ENCODE peak calls at places on chromosomes 3 and 15, in five cellular contexts. One of them, this sample, is unnamed.

GRCh38 chr3:102980379-102980726 is 545.5 kb downstream of the ZPLD1 start:
- DNase-seq in endothelial cell: no peak
- DNase-seq in GM20000: no peak
- DNase-seq in fibroblast of pulmonary artery: no peak
- DNase-seq in left ventricle myocardium inferior: no peak
- DNase-seq in this sample: no peak

GRCh38 chr15:60370105-60370803 is 27.5 kb downstream of the ANXA2 start:
- DNase-seq in fibroblast of pulmonary artery: peak; percentile 72
- DNase-seq in endothelial cell: no peak
- DNase-seq in GM20000: no peak
- DNase-seq in left ventricle myocardium inferior: no peak
- DNase-seq in this sample: peak; percentile 9

GRCh38 chr3:122146466-122146865 is 37.0 kb upstream of the CASR start:
- DNase-seq in fibroblast of pulmonary artery: no peak
- DNase-seq in left ventricle myocardium inferior: no peak
- DNase-seq in endothelial cell: no peak
- DNase-seq in GM20000: peak; percentile 52
- DNase-seq in this sample: peak; percentile 87

GRCh38 chr3:140568842-140569520 is 108.9 kb upstream of the TRIM42 start:
- DNase-seq in GM20000: no peak
- DNase-seq in endothelial cell: no peak
- DNase-seq in fibroblast of pulmonary artery: no peak
- DNase-seq in left ventricle myocardium inferior: peak; percentile 77
- DNase-seq in this sample: no peak

GRCh38 chr3:177479630-177480029 is 282.3 kb upstream of the TBL1XR1 start:
- DNase-seq in GM20000: no peak
- DNase-seq in left ventricle myocardium inferior: no peak
- DNase-seq in endothelial cell: no peak
- DNase-seq in fibroblast of pulmonary artery: no peak
- DNase-seq in this sample: no peak

GRCh38 chr3:195033531-195034091 is 237.3 kb downstream of the XXYLT1 start:
- DNase-seq in left ventricle myocardium inferior: no peak
- DNase-seq in endothelial cell: no peak
- DNase-seq in GM20000: no peak
- DNase-seq in fibroblast of pulmonary artery: no peak
- DNase-seq in this sample: no peak

GRCh38 chr3:32428092-32429068 is 36.7 kb downstream of the CMTM7 start:
- DNase-seq in left ventricle myocardium inferior: no peak
- DNase-seq in GM20000: peak; percentile 45
- DNase-seq in fibroblast of pulmonary artery: no peak
- DNase-seq in endothelial cell: no peak
- DNase-seq in this sample: peak; percentile 74

GRCh38 chr3:30770387-30770786 is 124.1 kb downstream of the GADL1 start:
- DNase-seq in GM20000: no peak
- DNase-seq in endothelial cell: no peak
- DNase-seq in left ventricle myocardium inferior: no peak
- DNase-seq in fibroblast of pulmonary artery: peak; percentile 83
- DNase-seq in this sample: no peak

GRCh38 chr15:40002295-40002694 is 36.7 kb downstream of the SRP14 start:
- DNase-seq in left ventricle myocardium inferior: no peak
- DNase-seq in GM20000: no peak
- DNase-seq in fibroblast of pulmonary artery: no peak
- DNase-seq in endothelial cell: no peak
- DNase-seq in this sample: peak; percentile 3

GRCh38 chr15:92226020-92226612 is 167.6 kb upstream of the ST8SIA2 start:
- DNase-seq in endothelial cell: peak; percentile 25
- DNase-seq in GM20000: peak; percentile 15
- DNase-seq in left ventricle myocardium inferior: no peak
- DNase-seq in fibroblast of pulmonary artery: peak; percentile 14
- DNase-seq in this sample: no peak
- TF ChIP-seq CTCF in endothelial cell: no peak
- TF ChIP-seq CTCF in GM20000: peak; percentile 51
- TF ChIP-seq CTCF in left ventricle myocardium inferior: peak; percentile 68
- TF ChIP-seq CTCF in fibroblast of pulmonary artery: peak; percentile 27
- TF ChIP-seq CTCF in this sample: peak; percentile 37

GRCh38 chr15:57528940-57529565 is 62.7 kb upstream of the MYZAP start:
- DNase-seq in left ventricle myocardium inferior: no peak
- DNase-seq in fibroblast of pulmonary artery: no peak
- DNase-seq in GM20000: no peak
- DNase-seq in endothelial cell: no peak
- DNase-seq in this sample: no peak
- TF ChIP-seq CTCF in left ventricle myocardium inferior: no peak
- TF ChIP-seq CTCF in fibroblast of pulmonary artery: no peak
- TF ChIP-seq CTCF in GM20000: no peak
- TF ChIP-seq CTCF in endothelial cell: no peak
- TF ChIP-seq CTCF in this sample: no peak

GRCh38 chr3:11438636-11439035 is 166.4 kb downstream of the ATG7 start:
- DNase-seq in endothelial cell: peak; percentile 16
- DNase-seq in left ventricle myocardium inferior: no peak
- DNase-seq in GM20000: no peak
- DNase-seq in fibroblast of pulmonary artery: peak; percentile 59
- DNase-seq in this sample: no peak
- TF ChIP-seq CTCF in endothelial cell: no peak
- TF ChIP-seq CTCF in left ventricle myocardium inferior: no peak
- TF ChIP-seq CTCF in GM20000: no peak
- TF ChIP-seq CTCF in fibroblast of pulmonary artery: peak; percentile 32
- TF ChIP-seq CTCF in this sample: no peak

GRCh38 chr3:193826126-193826795 is 233.3 kb downstream of the OPA1 start:
- DNase-seq in endothelial cell: no peak
- DNase-seq in GM20000: no peak
- DNase-seq in fibroblast of pulmonary artery: peak; percentile 45
- DNase-seq in left ventricle myocardium inferior: no peak
- DNase-seq in this sample: no peak
- TF ChIP-seq CTCF in endothelial cell: no peak
- TF ChIP-seq CTCF in GM20000: no peak
- TF ChIP-seq CTCF in fibroblast of pulmonary artery: no peak
- TF ChIP-seq CTCF in left ventricle myocardium inferior: no peak
- TF ChIP-seq CTCF in this sample: no peak

DNA sequence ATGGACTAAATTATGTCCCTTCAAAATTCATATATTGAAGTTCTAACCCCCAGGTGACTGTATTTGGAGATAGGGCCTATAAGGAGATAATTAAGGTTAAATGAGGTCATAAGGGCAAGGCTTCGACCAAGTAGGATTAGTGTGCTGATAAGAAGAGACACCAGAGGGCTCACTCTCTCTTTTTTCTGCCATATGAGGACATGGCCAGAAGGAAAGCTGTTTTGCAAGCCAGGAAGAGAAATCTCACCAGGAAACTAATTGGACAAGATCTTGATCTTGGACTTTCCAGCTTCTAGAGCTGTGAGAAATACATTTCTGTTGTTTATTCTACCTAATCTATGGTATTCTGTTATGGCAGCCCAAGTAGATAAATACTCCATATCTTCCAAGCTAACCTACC is 503.6 kb upstream of the NAALADL2 start:
- DNase-seq in endothelial cell: no peak
- DNase-seq in GM20000: no peak
- DNase-seq in left ventricle myocardium inferior: no peak
- DNase-seq in fibroblast of pulmonary artery: peak; percentile 40
- DNase-seq in this sample: no peak
- TF ChIP-seq CTCF in endothelial cell: no peak
- TF ChIP-seq CTCF in GM20000: no peak
- TF ChIP-seq CTCF in left ventricle myocardium inferior: peak; percentile 12
- TF ChIP-seq CTCF in fibroblast of pulmonary artery: peak; percentile 22
- TF ChIP-seq CTCF in this sample: no peak

DNA sequence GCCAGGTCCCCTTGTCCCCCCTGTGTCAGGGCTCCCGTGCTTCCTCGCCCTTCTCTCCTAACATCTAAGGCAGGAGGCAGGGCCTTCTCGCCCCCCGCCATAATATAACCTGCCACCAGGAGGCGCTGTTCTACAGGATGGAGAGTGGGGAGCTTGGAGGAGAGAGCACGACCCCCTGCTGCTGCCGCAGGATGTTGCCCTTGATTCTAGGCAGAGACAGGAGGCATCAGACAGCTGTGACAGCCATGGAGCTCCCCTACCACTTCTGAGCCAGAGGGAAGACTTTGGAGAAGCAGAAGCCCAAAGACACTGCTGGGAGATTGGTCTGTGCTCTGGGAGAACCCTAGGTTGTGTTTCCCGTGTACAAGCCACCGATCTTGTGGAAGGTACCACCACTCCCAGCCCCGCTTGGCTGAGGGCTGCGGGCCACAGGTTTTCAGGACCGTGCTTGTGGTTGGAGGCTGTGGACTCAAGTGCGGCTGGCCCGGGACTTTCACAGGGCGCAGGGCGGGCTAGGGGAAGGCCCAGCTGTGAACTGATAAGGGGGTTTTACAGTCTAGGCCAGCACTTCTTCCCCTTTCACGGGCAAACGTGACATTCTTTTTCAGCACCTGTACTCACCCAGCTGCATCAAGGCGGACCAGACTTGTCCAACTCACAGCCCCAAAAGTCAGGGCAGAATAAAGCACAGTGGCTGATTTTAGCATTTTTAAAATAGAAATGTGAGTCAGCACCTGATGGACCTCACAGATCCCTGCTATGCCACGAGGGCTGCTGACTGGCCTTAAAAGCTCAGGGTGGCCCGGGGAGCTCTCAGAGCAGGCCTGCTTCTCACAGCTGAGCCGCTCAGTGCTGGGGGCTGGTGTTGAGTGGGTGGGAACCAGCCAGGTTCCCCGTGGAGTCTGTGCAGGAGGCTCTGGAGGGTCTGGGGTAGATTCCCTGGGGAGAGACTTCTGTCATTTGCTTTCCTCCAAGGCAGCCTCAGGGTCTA is 2.6 kb upstream of the TIGIT start:
- DNase-seq in GM20000: peak; percentile 81
- DNase-seq in endothelial cell: peak; percentile 90
- DNase-seq in left ventricle myocardium inferior: peak; percentile 33
- DNase-seq in fibroblast of pulmonary artery: peak; percentile 57
- DNase-seq in this sample: peak; percentile 95
- TF ChIP-seq CTCF in GM20000: peak; percentile 91
- TF ChIP-seq CTCF in endothelial cell: peak; percentile 96
- TF ChIP-seq CTCF in left ventricle myocardium inferior: peak; percentile 71
- TF ChIP-seq CTCF in fibroblast of pulmonary artery: peak; percentile 71
- TF ChIP-seq CTCF in this sample: peak; percentile 94

This sample was measured in activated CD8-positive, alpha-beta T cell treated with anti-CD3 and anti-CD28 coated beads for 36 hours.